ENCODE peak calls at places on chromosomes 13 and 19, in seven cellular contexts. N, L, K, M, G, P and F are unnamed samples.

GRCh38 chr13:105219636-105220035 is 1315.8 kb downstream of the EFNB2 start:
- DNase-seq in N (no peak), L (no peak), K (no peak), M (peak; percentile 13), G (no peak), P (no peak), F (no peak)

GRCh38 chr19:7417671-7418324 is 69.1 kb downstream of the ARHGEF18 start:
- DNase-seq in N (no peak), L (peak; percentile 31), K (no peak), M (no peak), G (no peak), P (no peak), F (no peak)

GRCh38 chr13:111021270-111021669 is 93.8 kb upstream of the ARHGEF7 start:
- DNase-seq in N (no peak), L (no peak), K (no peak), M (no peak), G (no peak), P (no peak), F (no peak)

GRCh38 chr13:49604570-49604969 is 19.2 kb upstream of the RCBTB1 start:
- DNase-seq in N (no peak), L (no peak), K (no peak), M (no peak), G (no peak), P (no peak), F (no peak)

GRCh38 chr19:2274937-2275535 is 6.9 kb downstream of the PEAK3 start:
- DNase-seq in N (peak; percentile 70), L (peak; percentile 67), K (no peak), M (peak; percentile 74), G (peak; percentile 68), P (peak; percentile 59), F (peak; percentile 51)

GRCh38 chr13:29954082-29955043 is 103.9 kb upstream of the UBL3 start:
- DNase-seq in N (no peak), L (no peak), K (peak; percentile 15), M (no peak), G (no peak), P (no peak), F (peak; percentile 46)

GRCh38 chr13:22080832-22081231 is 410.0 kb downstream of the FGF9 start:
- DNase-seq in N (no peak), L (no peak), K (no peak), M (no peak), G (no peak), P (no peak), F (no peak)

GRCh38 chr13:26168276-26168814 is 53.8 kb downstream of the RNF6 start:
- DNase-seq in N (no peak), L (peak; percentile 27), K (no peak), M (peak; percentile 37), G (no peak), P (no peak), F (no peak)

GRCh38 chr19:934865-935422 is 9.1 kb downstream of the ARID3A start:
- DNase-seq in N (peak; percentile 95), L (peak; percentile 76), K (no peak), M (no peak), G (no peak), P (no peak), F (no peak)

GRCh38 chr13:109684836-109685602 is 101.4 kb downstream of the IRS2 start:
- DNase-seq in N (no peak), L (no peak), K (no peak), M (no peak), G (no peak), P (no peak), F (no peak)

GRCh38 chr19:2636897-2637683 is 65.4 kb downstream of the GNG7 start:
- DNase-seq in N (peak; percentile 45), L (peak; percentile 27), K (peak; percentile 62), M (peak; percentile 58), G (peak; percentile 94), P (peak; percentile 34), F (peak; percentile 72)

GRCh38 chr13:91136806-91137205 is 210.7 kb upstream of the MIR17HG start:
- DNase-seq in N (no peak), L (no peak), K (no peak), M (no peak), G (no peak), P (no peak), F (no peak)

GRCh38 chr19:36115453-36116343 is at the start of gene TBCB:
- DNase-seq in N (no peak), L (peak; percentile 30), K (peak; percentile 90), M (peak; percentile 53), G (peak; percentile 93), P (no peak), F (no peak)